ENCODE peak calls at places on chromosomes 16 and 17, in four cellular contexts. G is amniotic stem cell; Y is CD4-positive, alpha-beta memory T cell; I is AG08396. W is an unnamed sample.
A peak's percentile ranks its signal among the peaks of the same experiment; 100 is the strongest.

GRCh38 chr16:13471036-13471435 is 448.9 kb upstream of the ERCC4 start:
- DNase-seq in I (no peak), G (no peak), Y (no peak), W (no peak)

GRCh38 chr17:7932483-7932891 is 481 bp downstream of the CNTROB start:
- DNase-seq in Y (no peak), G (no peak), I (peak; percentile 47), W (no peak)

GRCh38 chr17:50146230-50146926 is 4.1 kb downstream of the PPP1R9B start:
- DNase-seq in I (peak; percentile 18), Y (no peak), G (no peak), W (no peak)

GRCh38 chr17:14552311-14552710 is 251.4 kb downstream of the HS3ST3B1 start:
- DNase-seq in I (no peak), Y (no peak), G (no peak), W (no peak)

GRCh38 chr16:24993722-24994686 is 21.2 kb downstream of the ARHGAP17 start:
- DNase-seq in G (peak; percentile 65), Y (no peak), I (peak; percentile 88), W (no peak)

GRCh38 chr17:64038331-64039105 is 18.1 kb upstream of the ICAM2 start:
- DNase-seq in G (no peak), I (no peak), Y (no peak), W (no peak)

GRCh38 chr16:89764711-89765201 is 43.4 kb downstream of the ZNF276 start:
- DNase-seq in G (no peak), I (no peak), Y (peak; percentile 26), W (no peak)

GRCh38 chr16:71917900-71918299 is 22.6 kb downstream of the IST1 start:
- DNase-seq in Y (no peak), I (peak; percentile 44), G (peak; percentile 23), W (no peak)

GRCh38 chr16:4059969-4060368 is 56.3 kb downstream of the ADCY9 start:
- DNase-seq in Y (peak; percentile 10), G (no peak), I (no peak), W (no peak)

GRCh38 chr16:593406-593805 is 3.5 kb downstream of the RAB40C start:
- DNase-seq in I (no peak), G (no peak), Y (no peak), W (no peak)

GRCh38 chr17:3588104-3588503 is 21.1 kb downstream of the TRPV1 start:
- DNase-seq in Y (no peak), I (no peak), G (no peak), W (no peak)

GRCh38 chr16:1485847-1486496 is 2.8 kb downstream of the PTX4 start:
- DNase-seq in G (no peak), Y (no peak), I (no peak), W (no peak)

GRCh38 chr16:89103156-89103555 is 9.5 kb downstream of the ACSF3 start:
- DNase-seq in G (no peak), Y (no peak), I (no peak), W (no peak)

GRCh38 chr17:79465011-79466006 is 145.5 kb downstream of the RBFOX3 start:
- DNase-seq in Y (no peak), G (no peak), I (no peak), W (no peak)

GRCh38 chr16:28538733-28539596 is at the start of gene NUPR1:
- DNase-seq in G (peak; percentile 82), I (peak; percentile 95), Y (no peak), W (no peak)

GRCh38 chr17:50165466-50165865 is 339 bp upstream of the SGCA start:
- DNase-seq in G (no peak), I (no peak), Y (no peak), W (no peak)

GRCh38 chr16:54275956-54276355 is 10.6 kb downstream of the IRX3 start:
- DNase-seq in I (no peak), Y (no peak), G (no peak), W (no peak)

GRCh38 chr16:19980866-19981265 is 92.8 kb downstream of the GPR139 start:
- DNase-seq in Y (no peak), G (no peak), I (no peak), W (no peak)

GRCh38 chr16:50400312-50400966 is 31.7 kb upstream of the BRD7 start:
- DNase-seq in I (no peak), G (no peak), Y (no peak), W (no peak)

GRCh38 chr16:29848420-29849297 is 14.4 kb downstream of the CDIPT start:
- DNase-seq in G (no peak), Y (peak; percentile 80), I (peak; percentile 81), W (peak; percentile 30)

GRCh38 chr16:4309833-4310266 is 6.0 kb upstream of the GLIS2 start:
- DNase-seq in G (peak; percentile 42), I (peak; percentile 91), Y (peak; percentile 41), W (peak; percentile 74)

GRCh38 chr16:50591800-50592771 is 43.9 kb downstream of the NKD1 start:
- DNase-seq in I (no peak), Y (no peak), G (no peak), W (no peak)

GRCh38 chr17:8210761-8211458 is 535 bp upstream of the AURKB start:
- DNase-seq in I (peak; percentile 5), Y (no peak), G (no peak), W (no peak)

GRCh38 chr17:5019475-5019956 is 15.7 kb downstream of the SLC52A1 start:
- DNase-seq in G (no peak), I (peak; percentile 63), Y (peak; percentile 23), W (no peak)

GRCh38 chr17:27888945-27889344 is 4.2 kb downstream of the LYRM9 start:
- DNase-seq in G (no peak), Y (no peak), I (peak; percentile 58), W (peak; percentile 73)

GRCh38 chr17:15262291-15263205 is 2.6 kb downstream of the PMP22 start:
- DNase-seq in G (peak; percentile 39), I (peak; percentile 92), Y (no peak), W (no peak)

GRCh38 chr16:11133344-11133921 is 122.6 kb downstream of the SOCS1 start:
- DNase-seq in G (peak; percentile 84), I (peak; percentile 94), Y (no peak), W (no peak)

GRCh38 chr17:19250421-19251141 is 13.4 kb downstream of the EPN2 start:
- DNase-seq in G (no peak), Y (no peak), I (no peak), W (no peak)

GRCh38 chr16:2779151-2779920 is 2.3 kb upstream of the ELOB start:
- DNase-seq in G (no peak), I (no peak), Y (no peak), W (no peak)

GRCh38 chr16:27679899-27680298 is 130.0 kb downstream of the KATNIP start:
- DNase-seq in Y (no peak), I (no peak), G (no peak), W (no peak)

GRCh38 chr17:60170835-60171752 is 21.3 kb downstream of the CA4 start:
- DNase-seq in I (peak; percentile 11), Y (no peak), G (no peak), W (no peak)

GRCh38 chr17:17750881-17751280 is 69.6 kb downstream of the RAI1 start:
- DNase-seq in I (no peak), Y (peak; percentile 41), G (no peak), W (no peak)

GRCh38 chr16:20621406-20621805 is 45.2 kb upstream of the ACSM2B start:
- DNase-seq in G (no peak), I (no peak), Y (no peak), W (no peak)

W was measured in iPS DF 19.7.